ENCODE peak calls at places on chromosomes 7 and 10, in six cellular contexts. I is neuronal stem cell, O is IMR-90, H is H1, R is H9, G is trophoblast cell. X is an unnamed sample.

GRCh38 chr7:51593638-51594037 is 277.0 kb upstream of the COBL start:
- DNase-seq in I (no peak), O (no peak), H (no peak), R (no peak), G (no peak), X (no peak)

GRCh38 chr10:8065651-8066050 is 11.2 kb downstream of the GATA3 start:
- DNase-seq in I (no peak), O (no peak), H (no peak), R (no peak), G (peak), X (peak)

GRCh38 chr7:47233996-47234395 is 347.9 kb downstream of the TNS3 start:
- DNase-seq in I (no peak), O (no peak), H (no peak), R (no peak), G (no peak), X (no peak)

GRCh38 chr7:98797150-98797549 is 72.7 kb downstream of the TMEM130 start:
- DNase-seq in I (no peak), O (no peak), H (no peak), R (no peak), G (no peak), X (no peak)

GRCh38 chr7:43439631-43440401 is 143.1 kb upstream of the STK17A start:
- DNase-seq in I (peak), O (peak), H (peak), R (peak), G (peak), X (peak)

GRCh38 chr10:23525406-23525805 is 86.5 kb downstream of the OTUD1 start:
- DNase-seq in I (no peak), O (peak), H (no peak), R (no peak), G (peak), X (peak)

GRCh38 chr7:55211721-55212120 is 153.4 kb upstream of the LANCL2 start:
- DNase-seq in I (no peak), O (no peak), H (no peak), R (no peak), G (peak), X (no peak)

GRCh38 chr10:86003201-86003621 is 363.4 kb downstream of the GRID1 start:
- DNase-seq in I (no peak), O (no peak), H (no peak), R (no peak), G (no peak), X (no peak)

GRCh38 chr7:135917721-135918120 is 59.4 kb downstream of the MTPN start:
- DNase-seq in I (no peak), O (no peak), H (no peak), R (no peak), G (no peak), X (no peak)

GRCh38 chr7:64849250-64849923 is 53.7 kb upstream of the ZNF273 start:
- DNase-seq in I (no peak), O (peak), H (no peak), R (no peak), G (no peak), X (no peak)

GRCh38 chr10:71228875-71229720 is 16.7 kb downstream of the UNC5B start:
- DNase-seq in I (no peak), O (no peak), H (no peak), R (no peak), G (no peak), X (no peak)

GRCh38 chr10:27240891-27241639 is 468 bp upstream of the ACBD5 start:
- DNase-seq in I (peak), O (no peak), H (peak), R (peak), G (peak), X (peak)

GRCh38 chr7:148699024-148699771 is 495 bp downstream of the CUL1 start:
- DNase-seq in I (peak), O (peak), H (peak), R (peak), G (peak), X (peak)

GRCh38 chr7:137771679-137772078 is 75.1 kb downstream of the DGKI start:
- DNase-seq in I (no peak), O (peak), H (no peak), R (no peak), G (peak), X (peak)

GRCh38 chr10:85377009-85377408 is 989.6 kb downstream of the GRID1 start:
- DNase-seq in I (no peak), O (no peak), H (no peak), R (no peak), G (no peak), X (no peak)

GRCh38 chr7:146874722-146875121 is 758.1 kb downstream of the CNTNAP2 start:
- DNase-seq in I (no peak), O (no peak), H (no peak), R (no peak), G (no peak), X (no peak)

GRCh38 chr7:50227623-50228618 is 76.6 kb upstream of the IKZF1 start:
- DNase-seq in I (no peak), O (no peak), H (no peak), R (no peak), G (no peak), X (no peak)

GRCh38 chr7:138248609-138249008 is 172.3 kb downstream of the AKR1D1 start:
- DNase-seq in I (no peak), O (no peak), H (no peak), R (no peak), G (no peak), X (no peak)

GRCh38 chr7:17709127-17709526 is 231.2 kb downstream of the SNX13 start:
- DNase-seq in I (no peak), O (no peak), H (no peak), R (no peak), G (no peak), X (no peak)

GRCh38 chr7:128737867-128738390 is 1.2 kb upstream of the CALU start:
- DNase-seq in I (no peak), O (peak), H (no peak), R (no peak), G (peak), X (peak)

GRCh38 chr7:51451751-51452465 is 135.3 kb upstream of the COBL start:
- DNase-seq in I (peak), O (no peak), H (peak), R (peak), G (no peak), X (no peak)

GRCh38 chr7:50466815-50467569 is 16.8 kb upstream of the FIGNL1 start:
- DNase-seq in I (no peak), O (no peak), H (no peak), R (no peak), G (no peak), X (no peak)

GRCh38 chr7:93758621-93759020 is 131.9 kb downstream of the TFPI2 start:
- DNase-seq in I (no peak), O (no peak), H (no peak), R (no peak), G (no peak), X (no peak)

GRCh38 chr10:79335470-79336235 is 11.6 kb upstream of the PPIF start:
- DNase-seq in I (no peak), O (no peak), H (no peak), R (no peak), G (no peak), X (no peak)

GRCh38 chr10:6151087-6151977 is 51.4 kb upstream of the PFKFB3 start:
- DNase-seq in I (no peak), O (peak), H (peak), R (peak), G (peak), X (peak)

GRCh38 chr7:90411510-90411909 is 8.2 kb downstream of the CLDN12 start:
- DNase-seq in I (no peak), O (peak), H (no peak), R (no peak), G (no peak), X (no peak)

GRCh38 chr10:124500767-124501166 is 39.1 kb downstream of the LHPP start:
- DNase-seq in I (no peak), O (no peak), H (no peak), R (no peak), G (no peak), X (no peak)

DNA sequence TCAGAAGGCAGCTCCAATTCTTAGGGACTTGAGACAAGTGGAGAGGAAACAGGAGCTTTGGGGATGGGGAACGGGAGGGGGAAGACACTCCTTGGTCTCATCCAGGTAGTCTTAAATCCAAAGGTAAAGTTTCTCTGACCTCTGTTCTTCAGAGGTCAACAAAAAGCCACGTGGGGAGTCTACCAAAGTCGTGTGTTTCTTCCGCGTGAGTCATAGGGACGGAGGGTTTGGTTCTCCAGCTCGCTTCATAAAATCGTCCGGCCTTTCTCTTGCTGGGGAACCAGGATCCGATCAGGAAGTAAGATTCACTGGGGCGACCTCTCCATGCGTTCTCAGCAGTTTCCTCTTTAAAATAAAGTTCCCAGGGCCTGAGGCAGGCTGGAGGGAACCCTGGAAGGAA is 275.7 kb downstream of the TCERG1L start:
- DNase-seq in I (no peak), O (no peak), H (no peak), R (no peak), G (no peak), X (no peak)
- H4K91ac ChIP-seq in I (no peak), O (no peak), H (peak), R (no peak), G (no peak), X (no peak)

GRCh38 chr10:33942508-33942907 is 608.0 kb upstream of the NRP1 start:
- DNase-seq in I (no peak), O (no peak), H (no peak), R (no peak), G (no peak), X (no peak)

GRCh38 chr10:33935350-33935749 is 600.9 kb upstream of the NRP1 start:
- DNase-seq in I (no peak), O (no peak), H (no peak), R (no peak), G (no peak), X (no peak)

GRCh38 chr10:33937987-33938386 is 603.5 kb upstream of the NRP1 start:
- DNase-seq in I (no peak), O (no peak), H (no peak), R (no peak), G (no peak), X (no peak)

GRCh38 chr10:33937259-33937658 is 602.8 kb upstream of the NRP1 start:
- DNase-seq in I (no peak), O (no peak), H (no peak), R (no peak), G (no peak), X (no peak)

DNA sequence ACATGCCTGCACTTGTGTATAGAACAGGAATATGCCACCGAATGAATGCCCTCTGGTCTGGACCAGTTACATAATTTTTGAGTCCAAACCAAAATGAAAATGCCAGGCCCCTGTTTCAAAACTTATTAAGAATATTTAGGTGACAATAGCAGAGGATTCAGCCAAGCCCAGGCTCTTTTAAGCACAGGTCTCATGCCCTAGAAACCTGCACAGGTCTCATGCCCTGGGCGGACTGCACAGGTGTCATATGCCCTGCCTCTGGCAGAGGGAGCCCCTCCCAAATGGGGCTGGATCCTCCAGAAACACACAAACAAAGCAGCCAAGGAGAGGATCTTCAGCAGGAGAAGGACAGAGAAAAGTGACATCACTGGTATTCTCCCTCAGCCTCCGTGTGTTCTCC is 605.4 kb upstream of the NRP1 start:
- DNase-seq in I (no peak), O (no peak), H (no peak), R (peak), G (no peak), X (no peak)
- H2AFZ ChIP-seq in I (peak), O (no peak), H (peak), R (no peak), G (no peak), X (no peak)

GRCh38 chr10:34815174-34816066 is at the start of gene PARD3:
- DNase-seq in I (peak), O (peak), H (peak), R (peak), G (peak), X (peak)
- H4K8ac ChIP-seq in I (no peak), O (peak), H (peak), R (no peak), G (peak), X (peak)

GRCh38 chr7:80593869-80594587 is 44.4 kb upstream of the CD36 start:
- DNase-seq in I (no peak), O (peak), H (no peak), R (no peak), G (no peak), X (peak)
- H4K91ac ChIP-seq in I (no peak), O (no peak), H (no peak), R (no peak), G (no peak), X (peak)

DNA sequence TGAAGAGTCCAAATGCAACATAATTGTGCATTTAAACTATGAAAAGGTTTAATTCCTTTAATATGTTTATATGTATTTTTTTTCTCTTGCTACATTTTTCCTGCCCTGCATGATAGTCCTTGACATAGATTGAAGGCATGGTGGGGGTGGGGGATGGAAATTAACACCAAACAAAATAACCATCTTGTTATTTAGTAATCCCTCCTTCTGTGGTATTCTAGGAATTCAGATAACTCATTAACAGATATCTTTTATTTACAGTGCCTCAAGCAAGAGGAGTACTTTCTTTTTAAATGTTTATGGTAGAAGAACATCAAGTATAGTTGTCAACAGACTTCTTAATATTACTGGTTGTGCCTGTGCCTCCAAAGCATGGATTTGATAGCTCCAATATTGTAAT is 337.6 kb upstream of the SEMA3A start:
- DNase-seq in I (no peak), O (no peak), H (no peak), R (no peak), G (no peak), X (no peak)
- H2AFZ ChIP-seq in I (no peak), O (no peak), H (no peak), R (no peak), G (no peak), X (no peak)

GRCh38 chr7:2232766-2233520 is at the start of gene MAD1L1:
- DNase-seq in I (peak), O (peak), H (peak), R (peak), G (peak), X (peak)
- H4K8ac ChIP-seq in I (peak), O (peak), H (peak), R (no peak), G (peak), X (peak)

GRCh38 chr10:129718548-129719414 is 245.3 kb downstream of the EBF3 start:
- DNase-seq in I (no peak), O (no peak), H (peak), R (no peak), G (peak), X (no peak)
- H4K91ac ChIP-seq in I (no peak), O (no peak), H (no peak), R (no peak), G (no peak), X (no peak)